ENCODE peak calls at places on chromosomes 16 and 17, in seven cellular contexts. P is retina; U is body of pancreas; T is MV-4-11; W is MG63; X is A549; B is stimulated activated CD8-positive, alpha-beta memory T cell treated with anti-CD3 and anti-CD28 coated beads, Interleukin-4, amount 100 ng/mL, for 4 hours. G is an unnamed sample.
A peak's percentile ranks its signal among the peaks of the same experiment; 100 is the strongest.

GRCh38 chr16:66127459-66128362 is 238.8 kb upstream of the CDH5 start:
- DNase-seq in P (peak; percentile 42), U (peak; percentile 5), T (no peak), W (no peak), X (no peak), B (no peak), G (no peak)

GRCh38 chr16:3908951-3909437 is 28.5 kb upstream of the CREBBP start:
- DNase-seq in P (no peak), U (no peak), T (no peak), W (no peak), X (no peak), B (no peak), G (no peak)

GRCh38 chr17:47611372-47612350 is 38.1 kb upstream of the KPNB1 start:
- DNase-seq in P (no peak), U (no peak), T (no peak), W (no peak), X (no peak), B (no peak), G (no peak)

GRCh38 chr16:72467157-72467759 is 295.3 kb upstream of the PMFBP1 start:
- DNase-seq in P (peak; percentile 54), U (peak; percentile 18), T (peak; percentile 46), W (no peak), X (peak; percentile 2), B (no peak), G (no peak)

GRCh38 chr17:39553326-39553945 is 54.3 kb downstream of the NEUROD2 start:
- DNase-seq in P (no peak), U (no peak), T (no peak), W (peak; percentile 59), X (no peak), B (no peak), G (no peak)

GRCh38 chr16:30658731-30659506 is 688 bp downstream of the FBRS start:
- DNase-seq in P (peak; percentile 100), U (peak; percentile 97), T (peak; percentile 98), W (peak; percentile 79), X (peak; percentile 78), B (no peak), G (peak; percentile 82)

GRCh38 chr17:41060052-41060604 is at the start of gene KRTAP2-3:
- DNase-seq in P (no peak), U (no peak), T (no peak), W (peak; percentile 83), X (peak; percentile 49), B (no peak), G (peak; percentile 89)

GRCh38 chr17:60525347-60525623 is 757 bp downstream of the APPBP2 start:
- DNase-seq in P (no peak), U (peak; percentile 71), T (no peak), W (no peak), X (no peak), B (no peak), G (no peak)

GRCh38 chr16:17412221-17412620 is 58.5 kb downstream of the XYLT1 start:
- DNase-seq in P (no peak), U (peak; percentile 27), T (no peak), W (peak; percentile 12), X (no peak), B (no peak), G (no peak)

GRCh38 chr17:50052822-50053653 is 2.9 kb upstream of the ITGA3 start:
- DNase-seq in P (no peak), U (peak; percentile 47), T (no peak), W (no peak), X (no peak), B (no peak), G (no peak)

GRCh38 chr17:57855391-57856035 is 5.7 kb upstream of the MRPS23 start:
- DNase-seq in P (no peak), U (no peak), T (no peak), W (no peak), X (no peak), B (no peak), G (no peak)

GRCh38 chr17:336110-337021 is 16.2 kb downstream of the RPH3AL start:
- DNase-seq in P (no peak), U (peak; percentile 78), T (no peak), W (no peak), X (no peak), B (peak; percentile 7), G (no peak)

GRCh38 chr16:7313170-7313569 is 19.5 kb upstream of the RBFOX1 start:
- DNase-seq in P (no peak), U (no peak), T (no peak), W (no peak), X (no peak), B (no peak), G (no peak)

GRCh38 chr17:82858376-82859126 is 18.7 kb upstream of the ZNF750 start:
- DNase-seq in P (no peak), U (no peak), T (no peak), W (no peak), X (no peak), B (no peak), G (no peak)

GRCh38 chr16:20621406-20621805 is 45.2 kb upstream of the ACSM2B start:
- DNase-seq in P (no peak), U (no peak), T (no peak), W (no peak), X (no peak), B (no peak), G (no peak)

GRCh38 chr16:81778861-81779539 is at the start of gene PLCG2:
- DNase-seq in P (peak; percentile 25), U (peak; percentile 72), T (peak; percentile 60), W (peak; percentile 51), X (peak; percentile 67), B (peak; percentile 39), G (no peak)

GRCh38 chr17:38705803-38706624 is 941 bp downstream of the MLLT6 start:
- DNase-seq in P (peak; percentile 77), U (peak; percentile 57), T (no peak), W (peak; percentile 57), X (peak; percentile 70), B (no peak), G (no peak)

GRCh38 chr16:50497592-50497991 is 50.6 kb upstream of the NKD1 start:
- DNase-seq in P (no peak), U (no peak), T (no peak), W (no peak), X (no peak), B (no peak), G (peak; percentile 26)

GRCh38 chr16:3012828-3013420 is at the start of gene CLDN9:
- DNase-seq in P (no peak), U (peak; percentile 81), T (no peak), W (no peak), X (no peak), B (no peak), G (no peak)

GRCh38 chr17:27494192-27495091 is 38.2 kb downstream of the KSR1 start:
- DNase-seq in P (no peak), U (peak; percentile 97), T (no peak), W (peak; percentile 83), X (peak; percentile 71), B (no peak), G (no peak)

GRCh38 chr16:51048544-51048943 is 102.5 kb downstream of the SALL1 start:
- DNase-seq in P (no peak), U (no peak), T (peak; percentile 8), W (peak; percentile 11), X (no peak), B (no peak), G (no peak)

GRCh38 chr17:82740906-82741759 is 5.7 kb downstream of the FN3K start:
- DNase-seq in P (no peak), U (no peak), T (no peak), W (no peak), X (no peak), B (no peak), G (no peak)

GRCh38 chr16:20383106-20384029 is 21.2 kb downstream of the PDILT start:
- DNase-seq in P (peak; percentile 83), U (peak; percentile 89), T (peak; percentile 38), W (peak; percentile 49), X (peak; percentile 70), B (no peak), G (no peak)

GRCh38 chr17:21007646-21008045 is 35.2 kb downstream of the USP22 start:
- DNase-seq in P (no peak), U (no peak), T (no peak), W (no peak), X (no peak), B (no peak), G (no peak)

GRCh38 chr17:21368545-21369246 is 7.5 kb upstream of the KCNJ12 start:
- DNase-seq in P (no peak), U (no peak), T (peak; percentile 65), W (peak; percentile 37), X (no peak), B (no peak), G (no peak)

GRCh38 chr17:6413073-6413472 is 21.8 kb downstream of the AIPL1 start:
- DNase-seq in P (peak; percentile 36), U (no peak), T (peak; percentile 42), W (no peak), X (peak; percentile 84), B (no peak), G (no peak)

GRCh38 chr16:48053346-48053745 is 102.4 kb downstream of the ABCC12 start:
- DNase-seq in P (no peak), U (no peak), T (no peak), W (peak; percentile 56), X (no peak), B (no peak), G (peak; percentile 19)

GRCh38 chr16:72105978-72106377 is 12.3 kb downstream of the DHX38 start:
- DNase-seq in P (no peak), U (no peak), T (no peak), W (no peak), X (no peak), B (no peak), G (no peak)

GRCh38 chr16:26345951-26346350 is 654.2 kb downstream of the HS3ST4 start:
- DNase-seq in P (no peak), U (no peak), T (no peak), W (no peak), X (no peak), B (no peak), G (no peak)